ENCODE peak calls at places on chromosomes 6 and 20, in eight cellular contexts. P is WTC11, S is endothelial cell of umbilical vein, E is GM12878, V is HCT116, K is A549, F is K562, X is H1. G is an unnamed sample.

GRCh38 chr20:41178904-41179432 is 41.6 kb downstream of the PLCG1 start:
- DNase-seq in F (no peak), S (peak), K (no peak), P (peak), V (no peak), X (no peak), E (no peak), G (no peak)

GRCh38 chr20:5991623-5992441 is 41.4 kb downstream of the MCM8 start:
- DNase-seq in F (no peak), E (no peak), V (no peak), K (no peak), S (peak), X (no peak), P (no peak), G (no peak)

GRCh38 chr6:31620586-31621319 is at the start of gene PRRC2A:
- DNase-seq in V (peak), X (peak), E (no peak), F (peak), P (peak), K (peak), S (no peak), G (peak)

GRCh38 chr20:61963885-61964674 is 101.6 kb downstream of the TAF4 start:
- DNase-seq in V (no peak), X (no peak), P (no peak), K (no peak), F (no peak), S (no peak), E (no peak), G (no peak)

GRCh38 chr6:158452191-158452590 is 107.7 kb upstream of the TMEM181 start:
- DNase-seq in V (no peak), X (no peak), P (no peak), S (no peak), E (no peak), K (no peak), F (no peak), G (no peak)

GRCh38 chr6:57242505-57242904 is 20.4 kb upstream of the RAB23 start:
- DNase-seq in P (no peak), K (peak), E (no peak), X (no peak), S (peak), V (no peak), F (no peak), G (no peak)

GRCh38 chr20:9348316-9348715 is 166.1 kb upstream of the LAMP5 start:
- DNase-seq in P (no peak), E (no peak), F (no peak), S (no peak), X (no peak), K (no peak), V (no peak), G (no peak)

GRCh38 chr6:138250053-138250452 is 31.8 kb upstream of the PBOV1 start:
- DNase-seq in S (no peak), K (no peak), P (no peak), E (no peak), V (no peak), F (no peak), X (no peak), G (no peak)

GRCh38 chr6:136317023-136317649 is 27.5 kb upstream of the BCLAF1 start:
- DNase-seq in P (peak), V (peak), K (peak), F (peak), X (peak), E (peak), S (peak), G (peak)

GRCh38 chr20:3199976-3200755 is 4.3 kb downstream of the DDRGK1 start:
- DNase-seq in S (no peak), F (no peak), X (no peak), P (no peak), V (no peak), E (no peak), K (no peak), G (no peak)

GRCh38 chr6:70124882-70125535 is 177.9 kb downstream of the COL9A1 start:
- DNase-seq in X (no peak), F (no peak), E (no peak), V (no peak), K (no peak), P (no peak), S (no peak), G (peak)

GRCh38 chr20:50913976-50914375 is 17.3 kb downstream of the ADNP start:
- DNase-seq in E (no peak), F (peak), X (no peak), S (peak), V (no peak), P (no peak), K (no peak), G (peak)

GRCh38 chr20:31720486-31721407 is 1.9 kb downstream of the BCL2L1 start:
- DNase-seq in K (no peak), V (no peak), P (no peak), E (no peak), S (peak), F (peak), X (no peak), G (no peak)

GRCh38 chr20:61050491-61050890 is 201.6 kb upstream of the CDH4 start:
- DNase-seq in E (no peak), F (no peak), X (no peak), S (no peak), K (no peak), P (no peak), V (no peak), G (no peak)

GRCh38 chr6:105851181-105851580 is 235.0 kb upstream of the PRDM1 start:
- DNase-seq in E (no peak), V (no peak), S (no peak), K (no peak), X (no peak), P (peak), F (no peak), G (no peak)

GRCh38 chr20:64053841-64054661 is 4.6 kb upstream of the SOX18 start:
- DNase-seq in F (peak), X (no peak), E (no peak), S (peak), K (peak), V (peak), P (peak), G (no peak)

GRCh38 chr6:36120539-36120938 is 9.8 kb upstream of the MAPK13 start:
- DNase-seq in V (no peak), E (no peak), F (peak), K (no peak), P (no peak), X (no peak), S (no peak), G (peak)

GRCh38 chr6:39901670-39902069 is 32.6 kb downstream of the MOCS1 start:
- DNase-seq in K (no peak), F (no peak), V (no peak), X (no peak), E (no peak), S (no peak), P (no peak), G (no peak)

GRCh38 chr6:163536770-163537169 is 122.3 kb downstream of the QKI start:
- DNase-seq in X (no peak), V (no peak), F (peak), S (peak), K (no peak), E (no peak), P (no peak), G (peak)

GRCh38 chr20:50282592-50283241 is 92.1 kb downstream of the CEBPB start:
- DNase-seq in X (no peak), F (no peak), P (no peak), E (no peak), V (no peak), S (no peak), K (no peak), G (peak)

GRCh38 chr20:61750093-61750492 is 315.6 kb downstream of the TAF4 start:
- DNase-seq in E (no peak), X (no peak), S (no peak), V (no peak), F (no peak), K (no peak), P (no peak), G (no peak)

GRCh38 chr6:78910611-78911134 is 43.3 kb downstream of the IRAK1BP1 start:
- DNase-seq in S (peak), X (peak), F (peak), V (no peak), P (peak), K (no peak), E (no peak), G (no peak)

GRCh38 chr6:82968708-82969107 is 96.9 kb downstream of the UBE3D start:
- DNase-seq in P (no peak), S (no peak), X (no peak), F (no peak), V (no peak), E (no peak), K (no peak), G (no peak)

GRCh38 chr6:113120577-113121285 is 736.4 kb upstream of the MARCKS start:
- DNase-seq in P (no peak), S (peak), E (no peak), V (peak), K (no peak), F (no peak), X (no peak), G (peak)

GRCh38 chr6:20817806-20818320 is 283.6 kb downstream of the CDKAL1 start:
- DNase-seq in S (no peak), P (no peak), F (no peak), X (no peak), V (no peak), K (no peak), E (no peak), G (no peak)

GRCh38 chr6:139904158-139904533 is 529.7 kb upstream of the CITED2 start:
- DNase-seq in X (no peak), P (no peak), E (peak), S (no peak), F (no peak), V (no peak), K (no peak), G (peak)

GRCh38 chr20:13022401-13023170 is 13.8 kb downstream of the SPTLC3 start:
- DNase-seq in V (no peak), E (no peak), F (no peak), K (no peak), X (no peak), S (peak), P (no peak), G (no peak)

GRCh38 chr6:7143161-7143974 is 35.6 kb downstream of the RREB1 start:
- DNase-seq in K (no peak), V (no peak), S (no peak), E (no peak), P (no peak), F (peak), X (no peak), G (peak)
- TF ChIP-seq MAX in K (no peak), V (no peak), S (no peak), E (no peak), P (no peak), F (no peak), X (no peak), G (no peak)

DNA sequence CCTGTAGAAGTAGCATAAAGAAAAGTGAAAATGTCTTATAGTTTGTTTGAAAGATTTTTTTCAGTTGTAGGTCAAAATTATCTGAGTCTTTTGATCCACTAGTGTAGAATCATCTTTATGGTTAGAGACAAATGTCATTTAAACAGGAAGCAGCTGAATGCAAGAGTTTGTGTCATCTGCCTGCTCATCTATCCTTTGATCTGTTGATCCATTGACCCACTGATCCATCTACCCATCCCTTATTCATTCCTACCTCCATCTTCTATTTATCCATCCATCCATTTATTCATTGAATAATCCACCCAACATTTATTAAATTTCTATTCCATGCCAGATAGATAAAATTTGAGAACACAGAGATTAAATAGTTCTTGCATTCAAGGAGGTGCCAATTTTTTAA is 62.6 kb downstream of the MKKS start:
- DNase-seq in X (no peak), K (no peak), V (no peak), E (no peak), S (no peak), F (no peak), P (no peak), G (no peak)
- TF ChIP-seq CTCF in X (no peak), K (no peak), V (no peak), E (no peak), S (no peak), F (no peak), P (no peak), G (no peak)

GRCh38 chr6:142155091-142155490 is 8.0 kb downstream of the VTA1 start:
- DNase-seq in E (no peak), F (no peak), X (no peak), S (peak), V (no peak), K (no peak), P (no peak), G (no peak)

GRCh38 chr6:142153230-142153629 is 6.2 kb downstream of the VTA1 start:
- DNase-seq in K (no peak), X (no peak), F (no peak), P (no peak), V (no peak), E (no peak), S (no peak), G (no peak)

GRCh38 chr6:142152731-142153130 is 5.7 kb downstream of the VTA1 start:
- DNase-seq in P (no peak), E (no peak), F (no peak), X (no peak), S (peak), K (no peak), V (no peak), G (no peak)

DNA sequence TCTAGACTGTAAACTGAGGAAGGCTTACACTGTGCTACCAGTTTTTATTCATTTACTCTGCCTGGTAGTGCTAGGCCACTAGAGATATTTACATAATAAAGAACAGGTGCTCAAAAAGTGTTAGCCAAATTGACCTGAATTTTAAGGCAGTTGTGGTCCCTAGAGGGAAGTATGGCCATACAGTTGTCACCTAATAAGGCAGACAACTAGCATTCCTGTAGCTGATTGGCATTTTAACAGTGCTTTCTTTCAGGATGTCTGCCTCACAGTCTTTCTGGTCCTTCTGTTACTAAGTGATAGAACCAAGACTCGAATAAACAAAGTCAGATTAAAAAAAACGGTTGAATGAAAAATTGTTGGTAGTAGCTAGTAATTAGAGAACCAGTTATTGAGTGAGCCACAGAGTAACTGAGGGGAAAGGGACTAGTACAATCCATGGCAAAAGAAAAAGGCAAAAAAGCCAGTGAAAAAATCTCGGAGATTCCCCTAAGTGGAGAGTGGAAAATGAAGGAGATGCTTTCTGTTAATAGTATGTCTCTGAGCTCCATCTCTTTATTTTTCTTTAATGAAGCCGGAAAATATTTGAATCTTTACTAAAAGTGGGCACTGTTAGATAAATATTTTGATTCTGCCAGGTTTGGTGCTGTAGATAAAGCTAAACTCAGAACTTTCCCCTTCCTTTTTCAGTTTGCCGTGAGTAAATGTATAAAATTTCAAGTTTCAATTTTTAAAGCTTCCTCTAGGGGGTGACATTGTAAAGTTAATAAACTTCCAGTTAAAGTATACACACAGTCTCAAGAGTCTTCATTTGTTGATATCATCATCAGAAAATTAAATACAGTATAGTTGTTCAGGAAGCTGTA is 9.1 kb downstream of the VTA1 start:
- DNase-seq in E (no peak), X (peak), P (no peak), F (peak), S (peak), K (peak), V (peak), G (peak)
- TF ChIP-seq MAX in E (no peak), X (no peak), P (no peak), F (no peak), S (no peak), K (no peak), V (no peak), G (no peak)

GRCh38 chr6:125346143-125346925 is 44.6 kb upstream of the HDDC2 start:
- DNase-seq in X (no peak), V (no peak), F (no peak), P (no peak), S (no peak), E (peak), K (no peak), G (no peak)

GRCh38 chr6:125341460-125341859 is 39.7 kb upstream of the HDDC2 start:
- DNase-seq in E (no peak), V (no peak), P (no peak), X (no peak), F (no peak), K (no peak), S (no peak), G (no peak)

GRCh38 chr6:125346926-125347563 is 45.3 kb upstream of the HDDC2 start:
- DNase-seq in P (no peak), F (no peak), S (no peak), X (no peak), K (no peak), V (no peak), E (peak), G (no peak)
- TF ChIP-seq CTCF in P (no peak), F (no peak), S (no peak), X (no peak), K (no peak), V (no peak), E (no peak), G (no peak)

GRCh38 chr6:146881228-146882181 is 282.7 kb downstream of the ADGB start:
- DNase-seq in S (no peak), P (no peak), E (no peak), X (no peak), F (peak), K (no peak), V (no peak), G (no peak)
- TF ChIP-seq MAX in S (no peak), P (no peak), E (no peak), X (no peak), F (no peak), K (no peak), V (no peak), G (no peak)

DNA sequence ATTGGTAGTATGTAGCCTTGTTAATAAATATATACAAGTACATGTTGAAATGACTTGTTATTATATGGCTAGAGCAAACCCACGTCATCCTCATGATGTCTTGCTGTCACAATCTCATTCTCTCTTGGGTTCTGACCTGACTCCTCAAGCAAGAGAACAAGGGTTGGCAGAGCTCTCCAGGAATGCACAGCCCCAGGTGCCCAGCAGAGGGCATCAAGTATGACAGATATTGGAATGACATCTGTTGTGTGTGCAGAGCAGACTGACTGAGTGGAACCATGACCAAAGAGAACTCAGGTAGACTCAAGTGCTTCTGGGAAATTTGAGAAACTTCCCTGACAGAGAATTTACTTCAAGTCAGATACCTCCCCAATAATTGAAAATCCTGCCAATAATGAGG is 90.6 kb downstream of the PAX1 start:
- DNase-seq in K (no peak), X (no peak), E (no peak), V (no peak), F (peak), S (no peak), P (peak), G (peak)
- TF ChIP-seq CTCF in K (no peak), X (peak), E (no peak), V (peak), F (peak), S (no peak), P (peak), G (peak)

GRCh38 chr20:819680-820327 is 13.7 kb upstream of the FAM110A start:
- DNase-seq in P (no peak), S (no peak), X (no peak), E (no peak), K (no peak), V (no peak), F (no peak), G (no peak)

GRCh38 chr20:820328-820953 is 13.1 kb upstream of the FAM110A start:
- DNase-seq in K (no peak), X (no peak), S (no peak), F (no peak), E (no peak), P (no peak), V (no peak), G (no peak)

GRCh38 chr20:823326-823902 is 10.1 kb upstream of the FAM110A start:
- DNase-seq in F (no peak), X (no peak), K (no peak), P (no peak), S (no peak), V (no peak), E (no peak), G (no peak)

GRCh38 chr20:822651-823325 is 10.7 kb upstream of the FAM110A start:
- DNase-seq in V (no peak), F (peak), E (no peak), K (no peak), P (no peak), X (no peak), S (no peak), G (no peak)

DNA sequence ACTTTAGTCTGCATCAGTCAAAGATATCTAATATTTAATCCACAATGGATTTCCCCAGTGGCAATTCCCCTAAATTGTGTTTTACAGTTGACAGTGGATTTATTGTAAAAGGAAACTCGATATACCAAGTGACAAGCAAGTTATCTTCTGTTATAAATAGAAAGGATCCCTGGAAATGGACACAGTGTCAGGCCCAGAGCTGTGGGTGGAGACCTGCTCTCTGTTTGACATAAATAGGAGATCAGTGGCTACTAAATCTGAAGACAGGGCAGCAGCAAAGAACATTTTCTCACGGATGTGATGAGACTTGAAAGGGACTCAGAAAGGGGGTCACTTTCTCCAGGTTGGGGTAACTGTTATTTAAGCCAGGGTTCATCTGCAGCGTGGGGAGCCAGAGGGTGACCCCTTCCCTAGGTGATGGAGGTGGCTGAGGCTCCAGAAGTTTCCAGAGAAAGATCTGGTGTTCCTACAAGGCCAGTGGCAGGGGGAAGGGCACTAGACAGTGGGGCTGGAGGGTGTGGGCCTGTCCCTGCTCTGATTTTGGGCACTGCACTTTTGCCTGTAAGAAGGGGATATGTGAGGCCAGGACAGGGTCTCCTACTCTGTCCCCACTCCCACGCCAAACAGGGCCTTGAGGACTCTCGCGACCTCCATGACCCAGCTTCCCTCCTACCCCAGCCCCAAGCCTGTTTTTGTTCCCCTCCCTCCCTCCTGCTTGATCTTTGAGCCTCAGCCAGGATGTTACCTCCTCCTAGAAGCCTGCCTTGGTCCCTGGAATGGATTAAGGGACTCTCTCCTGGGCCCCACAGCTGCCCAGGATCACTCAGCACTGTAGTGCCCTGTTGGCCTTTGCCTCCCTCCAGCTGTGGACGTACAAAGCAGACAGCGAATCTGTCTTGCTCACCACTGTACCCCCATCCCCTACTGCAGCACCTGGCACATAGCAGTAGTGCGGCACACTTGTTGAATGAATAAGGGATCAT is 12.1 kb upstream of the FAM110A start:
- DNase-seq in S (no peak), P (no peak), K (no peak), F (peak), X (no peak), E (no peak), V (no peak), G (no peak)
- TF ChIP-seq MAX in S (no peak), P (no peak), K (no peak), F (no peak), X (no peak), E (no peak), V (no peak), G (no peak)